ENCODE peak calls at places on chromosomes 7 and 10, in nine cellular contexts. X is H1, N is A673, Q is endothelial cell of umbilical vein, W is PC-9, I is cardiac fibroblast, R is body of pancreas, D is fibroblast of pulmonary artery, L is lower lobe of right lung. M is an unnamed sample.

GRCh38 chr10:113950268-113950667 is 93.4 kb upstream of the ADRB1 start:
- DNase-seq in X (no peak), N (no peak), Q (no peak), W (no peak), I (no peak), R (no peak), D (no peak), L (no peak), M (no peak)

GRCh38 chr7:66629659-66630058 is 978 bp downstream of the KCTD7 start:
- DNase-seq in X (no peak), N (no peak), Q (no peak), W (no peak), I (no peak), R (no peak), D (no peak), L (no peak), M (no peak)

GRCh38 chr7:86908948-86909347 is 150.5 kb downstream of the ELAPOR2 start:
- DNase-seq in X (no peak), N (peak; percentile 29), Q (no peak), W (no peak), I (peak; percentile 15), R (no peak), D (peak; percentile 28), L (no peak), M (no peak)

GRCh38 chr10:58385784-58386112 is 538 bp downstream of the TFAM start:
- DNase-seq in X (peak; percentile 2), N (peak; percentile 36), Q (no peak), W (no peak), I (peak; percentile 25), R (peak; percentile 6), D (peak; percentile 23), L (peak; percentile 51), M (no peak)

GRCh38 chr7:31882187-31882586 is 188.0 kb downstream of the PDE1C start:
- DNase-seq in X (peak; percentile 3), N (peak; percentile 30), Q (no peak), W (no peak), I (no peak), R (peak; percentile 13), D (peak; percentile 4), L (no peak), M (no peak)

GRCh38 chr7:85887133-85887532 is 700.3 kb upstream of the SEMA3D start:
- DNase-seq in X (no peak), N (no peak), Q (no peak), W (no peak), I (no peak), R (no peak), D (no peak), L (no peak), M (no peak)

GRCh38 chr7:94223375-94224084 is 171.2 kb upstream of the COL1A2 start:
- DNase-seq in X (peak; percentile 71), N (peak; percentile 97), Q (peak; percentile 77), W (no peak), I (peak; percentile 81), R (no peak), D (peak; percentile 75), L (no peak), M (no peak)

GRCh38 chr10:1050555-1050954 is 1.6 kb upstream of the IDI1 start:
- DNase-seq in X (no peak), N (no peak), Q (no peak), W (peak; percentile 40), I (no peak), R (peak; percentile 20), D (no peak), L (no peak), M (no peak)

GRCh38 chr7:45457591-45457990 is 116.6 kb upstream of the ADCY1 start:
- DNase-seq in X (no peak), N (no peak), Q (no peak), W (no peak), I (no peak), R (no peak), D (no peak), L (no peak), M (no peak)

GRCh38 chr10:25933653-25934608 is at the start of gene MYO3A:
- DNase-seq in X (no peak), N (no peak), Q (no peak), W (no peak), I (no peak), R (peak; percentile 20), D (no peak), L (no peak), M (no peak)

GRCh38 chr10:132243646-132244045 is 56.9 kb downstream of the DPYSL4 start:
- DNase-seq in X (no peak), N (no peak), Q (no peak), W (no peak), I (no peak), R (no peak), D (no peak), L (no peak), M (no peak)

GRCh38 chr7:101589976-101590662 is 39.0 kb downstream of the MYL10 start:
- DNase-seq in X (no peak), N (peak; percentile 68), Q (no peak), W (no peak), I (no peak), R (no peak), D (no peak), L (no peak), M (no peak)

GRCh38 chr7:39695852-39696586 is 72.6 kb downstream of the RALA start:
- DNase-seq in X (no peak), N (no peak), Q (no peak), W (no peak), I (no peak), R (no peak), D (no peak), L (no peak), M (no peak)

DNA sequence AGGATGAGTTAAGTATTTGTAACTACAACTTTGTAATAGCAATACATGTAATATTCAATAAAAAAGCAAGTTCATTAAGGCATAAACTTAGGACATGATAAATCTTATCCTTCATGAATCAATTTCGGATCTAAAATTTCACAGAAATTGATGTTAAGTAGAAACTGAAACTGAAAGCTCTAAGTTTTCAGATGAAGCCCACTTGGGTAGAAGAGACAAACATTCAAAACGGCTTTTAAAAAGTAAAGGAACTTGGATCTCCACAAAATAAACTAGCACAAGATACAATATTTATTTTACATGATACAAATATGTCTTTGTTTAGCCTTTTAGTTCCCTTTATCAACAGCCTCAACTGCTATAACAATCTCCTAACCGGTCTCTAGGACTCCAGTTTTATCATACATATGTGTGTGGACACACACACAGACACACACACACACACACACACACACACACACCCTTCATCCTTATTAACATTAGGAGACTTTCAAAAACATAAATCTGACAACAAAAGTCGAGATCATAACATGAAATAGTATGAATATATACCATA is 83.7 kb downstream of the USP6NL start:
- DNase-seq in X (no peak), N (no peak), Q (peak; percentile 7), W (no peak), I (peak; percentile 35), R (no peak), D (no peak), L (no peak), M (no peak)
- H3K4me3 ChIP-seq in X (no peak overlapping the region), N (no peak overlapping the region), Q (no peak overlapping the region), W (no peak overlapping the region), I (no peak overlapping the region), R (no peak overlapping the region), D (no peak overlapping the region), L (peak overlapping the region; percentile 27), M (no peak overlapping the region)

GRCh38 chr10:32890444-32890843 is 67.6 kb downstream of the ITGB1 start:
- DNase-seq in X (no peak), N (no peak), Q (no peak), W (no peak), I (no peak), R (no peak), D (no peak), L (no peak), M (no peak)

GRCh38 chr10:32888161-32888927 is 69.7 kb downstream of the ITGB1 start:
- DNase-seq in X (no peak), N (no peak), Q (no peak), W (no peak), I (no peak), R (no peak), D (no peak), L (no peak), M (no peak)

GRCh38 chr10:32891261-32891660 is 66.8 kb downstream of the ITGB1 start:
- DNase-seq in X (no peak), N (no peak), Q (no peak), W (no peak), I (no peak), R (no peak), D (no peak), L (no peak), M (no peak)

GRCh38 chr10:32889631-32890212 is 68.3 kb downstream of the ITGB1 start:
- DNase-seq in X (no peak), N (no peak), Q (no peak), W (no peak), I (no peak), R (no peak), D (no peak), L (no peak), M (no peak)

DNA sequence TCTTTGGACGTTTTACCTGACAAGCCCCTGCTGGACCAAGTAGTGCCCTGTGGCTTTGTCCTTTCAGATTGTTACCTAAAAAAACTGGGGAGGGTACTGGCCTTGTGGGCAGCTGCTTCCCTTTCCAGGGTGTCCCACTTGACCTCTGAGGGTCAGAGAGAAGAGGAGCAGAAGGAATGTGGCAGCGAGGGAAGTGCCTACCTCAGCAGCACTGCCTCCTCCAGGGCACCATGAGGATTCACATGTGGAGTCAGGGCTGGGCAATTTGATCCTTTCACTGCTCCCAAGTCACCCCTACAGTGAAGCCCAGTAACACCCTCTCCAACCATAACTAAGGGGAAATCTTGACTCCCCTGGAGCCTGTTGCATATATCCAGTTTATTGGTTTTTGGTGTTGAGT is 64.6 kb downstream of the ITGB1 start:
- DNase-seq in X (peak; percentile 53), N (no peak), Q (no peak), W (no peak), I (no peak), R (no peak), D (no peak), L (no peak), M (no peak)
- TF ChIP-seq CTCF in X (peak; percentile 50), N (peak; percentile 20), Q (no peak), W (peak; percentile 15), I (no peak), R (no peak), D (peak; percentile 6), L (no peak), M (no peak)

DNA sequence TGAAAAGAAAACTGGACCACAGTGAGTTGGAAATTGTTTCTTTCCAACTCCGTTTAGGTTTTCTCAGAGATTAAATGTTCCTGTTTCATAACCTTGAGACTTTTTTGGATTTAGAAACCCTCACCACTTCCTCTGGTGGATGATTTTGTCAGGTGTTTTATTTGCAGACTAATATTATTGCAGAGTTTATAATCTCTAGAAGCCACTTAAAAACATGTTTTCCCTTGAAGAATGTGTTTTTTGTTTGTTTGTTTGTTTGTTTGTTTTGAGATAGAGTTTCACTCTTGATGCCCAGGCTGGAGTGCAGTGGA is 520 bp upstream of the MICU1 start:
- DNase-seq in X (no peak), N (no peak), Q (no peak), W (no peak), I (no peak), R (no peak), D (no peak), L (no peak), M (no peak)
- H3K4me3 ChIP-seq in X (peak overlapping the region; percentile 10), N (peak overlapping the region; percentile 85), Q (peak overlapping the region; percentile 60), W (peak overlapping the region; percentile 80), I (peak overlapping the region; percentile 94), R (no peak overlapping the region), D (peak overlapping the region; percentile 99), L (peak overlapping the region; percentile 78), M (peak overlapping the region; percentile 73)

DNA sequence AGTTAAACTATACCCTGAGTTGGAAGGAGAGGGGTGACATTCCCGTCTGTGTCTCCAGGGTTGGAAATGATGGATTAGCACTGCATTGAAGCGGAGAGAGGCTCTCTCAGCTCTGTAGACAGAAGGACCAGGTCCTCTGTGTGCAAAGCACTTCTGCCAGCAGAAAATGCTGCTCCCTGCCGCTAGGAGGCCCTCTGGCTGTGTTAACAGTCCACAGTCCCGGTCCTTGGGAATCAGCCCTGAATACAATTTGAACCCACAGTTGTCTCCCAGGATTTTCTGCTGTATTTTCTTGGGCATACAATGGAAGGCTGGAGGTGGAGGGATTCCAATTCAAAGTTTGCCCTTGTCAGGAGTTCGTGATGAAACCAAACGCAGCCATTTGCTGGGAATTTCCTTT is 205.1 kb downstream of the GLRX3 start:
- DNase-seq in X (peak; percentile 9), N (peak; percentile 46), Q (no peak), W (no peak), I (no peak), R (peak; percentile 59), D (no peak), L (no peak), M (no peak)
- TF ChIP-seq CTCF in X (peak; percentile 71), N (peak; percentile 82), Q (no peak), W (no peak), I (peak; percentile 7), R (peak; percentile 67), D (no peak), L (peak; percentile 54), M (no peak)